ENCODE peak calls at places on chromosome 10, in ten cellular contexts. L, Y, K, H, S, B, E, W, U and F are unnamed samples. For H3K36me3, the result is how much of the 10 kb centered on the place peaks cover.

GRCh38 chr10:11913184-11913641 is 90.1 kb downstream of the PROSER2 start:
- DNase-seq in L (no peak), Y (no peak), K (no peak), H (no peak), S (no peak), B (no peak), E (no peak), W (no peak), U (no peak), F (no peak)

GRCh38 chr10:59754951-59755350 is 1.7 kb upstream of the MRLN start:
- DNase-seq in L (no peak), Y (no peak), K (no peak), H (no peak), S (no peak), B (no peak), E (no peak), W (no peak), U (no peak), F (no peak)

GRCh38 chr10:101217450-101218281 is 11.6 kb downstream of the LBX1 start:
- DNase-seq in L (no peak), Y (no peak), K (no peak), H (no peak), S (no peak), B (peak), E (peak), W (no peak), U (peak), F (no peak)

GRCh38 chr10:72087392-72087968 is 871 bp downstream of the SPOCK2 start:
- DNase-seq in L (peak), Y (no peak), K (peak), H (peak), S (no peak), B (no peak), E (peak), W (no peak), U (peak), F (peak)

GRCh38 chr10:110410329-110411046 is 87.2 kb upstream of the DUSP5 start:
- DNase-seq in L (no peak), Y (no peak), K (no peak), H (no peak), S (peak), B (peak), E (peak), W (no peak), U (no peak), F (no peak)

GRCh38 chr10:92880233-92880861 is 32.0 kb downstream of the EXOC6 start:
- DNase-seq in L (peak), Y (no peak), K (no peak), H (no peak), S (no peak), B (peak), E (peak), W (no peak), U (no peak), F (no peak)

GRCh38 chr10:63825111-63825510 is 303.9 kb downstream of the REEP3 start:
- DNase-seq in L (no peak), Y (no peak), K (no peak), H (no peak), S (no peak), B (no peak), E (no peak), W (no peak), U (no peak), F (no peak)

GRCh38 chr10:93751074-93751572 is 6.6 kb upstream of the LGI1 start:
- DNase-seq in L (no peak), Y (no peak), K (no peak), H (no peak), S (no peak), B (no peak), E (no peak), W (no peak), U (no peak), F (no peak)

GRCh38 chr10:72694476-72695369 is 2.8 kb downstream of the MCU start:
- DNase-seq in L (peak), Y (no peak), K (no peak), H (no peak), S (peak), B (no peak), E (peak), W (no peak), U (no peak), F (no peak)

GRCh38 chr10:93872776-93873175 is 21.0 kb upstream of the SLC35G1 start:
- DNase-seq in L (no peak), Y (no peak), K (no peak), H (no peak), S (no peak), B (no peak), E (no peak), W (no peak), U (no peak), F (no peak)

GRCh38 chr10:43323245-43323644 is 48.2 kb upstream of the FXYD4 start:
- DNase-seq in L (no peak), Y (no peak), K (peak), H (no peak), S (no peak), B (no peak), E (no peak), W (no peak), U (no peak), F (no peak)

GRCh38 chr10:79384773-79385391 is 37.6 kb downstream of the PPIF start:
- DNase-seq in L (no peak), Y (no peak), K (peak), H (peak), S (no peak), B (no peak), E (no peak), W (peak), U (no peak), F (no peak)

GRCh38 chr10:131781791-131782190 is 119.0 kb upstream of the PPP2R2D start:
- DNase-seq in L (no peak), Y (no peak), K (no peak), H (no peak), S (no peak), B (no peak), E (peak), W (no peak), U (no peak), F (no peak)

GRCh38 chr10:113683300-113683699 is 3.6 kb downstream of the CASP7 start:
- DNase-seq in L (no peak), Y (no peak), K (no peak), H (no peak), S (no peak), B (no peak), E (no peak), W (no peak), U (no peak), F (no peak)

GRCh38 chr10:1022413-1022812 is 3.2 kb downstream of the IDI2 start:
- DNase-seq in L (no peak), Y (no peak), K (no peak), H (no peak), S (no peak), B (no peak), E (no peak), W (no peak), U (no peak), F (no peak)

GRCh38 chr10:14971867-14972448 is 12.8 kb downstream of the MEIG1 start:
- DNase-seq in L (peak), Y (no peak), K (no peak), H (peak), S (no peak), B (peak), E (peak), W (no peak), U (peak), F (no peak)

GRCh38 chr10:79246209-79246581 is 101.1 kb upstream of the PPIF start:
- DNase-seq in L (no peak), Y (no peak), K (no peak), H (no peak), S (peak), B (peak), E (peak), W (peak), U (no peak), F (peak)

GRCh38 chr10:132640326-132641125 is 102.9 kb downstream of the INPP5A start:
- DNase-seq in L (no peak), Y (no peak), K (peak), H (no peak), S (no peak), B (no peak), E (no peak), W (no peak), U (no peak), F (peak)

GRCh38 chr10:110617455-110618162 is 26.5 kb upstream of the RBM20 start:
- DNase-seq in L (peak), Y (no peak), K (no peak), H (no peak), S (no peak), B (no peak), E (no peak), W (no peak), U (no peak), F (no peak)

GRCh38 chr10:75772153-75772887 is 340.9 kb downstream of the LRMDA start:
- DNase-seq in L (peak), Y (no peak), K (no peak), H (no peak), S (no peak), B (peak), E (no peak), W (no peak), U (no peak), F (no peak)

DNA sequence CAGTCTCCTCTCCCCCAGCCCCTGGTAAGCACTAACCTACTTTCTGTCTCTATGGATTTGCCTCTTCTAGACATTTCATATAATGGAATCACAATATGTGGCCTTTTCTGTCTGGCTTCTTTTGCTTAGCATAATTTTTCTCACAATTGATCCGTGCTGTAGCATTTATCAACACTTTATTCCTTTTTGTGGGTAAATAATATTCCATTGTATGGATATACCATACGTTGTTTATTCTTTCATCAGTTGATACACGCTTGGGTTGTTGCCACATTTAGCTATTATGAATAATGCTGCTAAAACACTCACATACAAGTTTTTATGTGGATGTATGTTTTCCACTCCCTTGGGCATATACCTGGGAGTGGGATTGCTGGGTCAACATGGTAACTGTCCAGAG is 25.8 kb downstream of the MCM10 start:
- DNase-seq in L (no peak), Y (no peak), K (no peak), H (no peak), S (no peak), B (no peak), E (no peak), W (no peak), U (no peak), F (no peak)
- H3K36me3 ChIP-seq in L (half or more), Y (under half), K (under half), H (under half), S (under half), B (under half), E (under half), W (under half), U (half or more), F (under half)

DNA sequence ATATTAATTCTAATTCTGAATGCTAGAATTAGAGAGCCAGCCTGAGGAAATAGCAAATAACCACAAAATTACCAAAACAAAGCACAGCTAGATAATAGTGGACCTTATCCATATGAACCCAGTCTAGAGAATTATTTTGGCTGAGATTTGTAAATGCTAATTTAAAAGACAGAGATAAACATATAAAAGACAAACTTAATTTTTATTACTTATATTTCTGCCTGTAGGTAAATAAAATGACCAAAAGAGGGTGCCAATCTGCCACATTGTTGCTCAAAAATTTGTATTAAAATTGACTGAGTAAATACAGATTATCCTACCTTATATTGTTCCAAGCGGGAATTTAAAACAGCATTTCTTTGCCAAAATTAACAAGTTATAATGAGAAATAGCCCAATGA is 20.2 kb downstream of the RTKN2 start:
- DNase-seq in L (peak), Y (no peak), K (no peak), H (no peak), S (no peak), B (no peak), E (no peak), W (no peak), U (no peak), F (no peak)
- TF ChIP-seq CTCF in L (peak), Y (no peak), K (peak), H (peak), S (no peak), B (no peak), E (no peak), W (peak), U (no peak), F (no peak)

GRCh38 chr10:33329178-33329577 is 5.3 kb downstream of the NRP1 start:
- DNase-seq in L (no peak), Y (no peak), K (no peak), H (no peak), S (no peak), B (no peak), E (no peak), W (no peak), U (no peak), F (no peak)

GRCh38 chr10:33327750-33328149 is 6.7 kb downstream of the NRP1 start:
- DNase-seq in L (no peak), Y (no peak), K (no peak), H (no peak), S (no peak), B (no peak), E (no peak), W (no peak), U (no peak), F (no peak)

GRCh38 chr10:33328253-33328652 is 6.2 kb downstream of the NRP1 start:
- DNase-seq in L (no peak), Y (no peak), K (no peak), H (no peak), S (no peak), B (no peak), E (no peak), W (no peak), U (no peak), F (no peak)

GRCh38 chr10:33326897-33327296 is 7.6 kb downstream of the NRP1 start:
- DNase-seq in L (no peak), Y (no peak), K (no peak), H (no peak), S (no peak), B (no peak), E (no peak), W (no peak), U (no peak), F (no peak)

DNA sequence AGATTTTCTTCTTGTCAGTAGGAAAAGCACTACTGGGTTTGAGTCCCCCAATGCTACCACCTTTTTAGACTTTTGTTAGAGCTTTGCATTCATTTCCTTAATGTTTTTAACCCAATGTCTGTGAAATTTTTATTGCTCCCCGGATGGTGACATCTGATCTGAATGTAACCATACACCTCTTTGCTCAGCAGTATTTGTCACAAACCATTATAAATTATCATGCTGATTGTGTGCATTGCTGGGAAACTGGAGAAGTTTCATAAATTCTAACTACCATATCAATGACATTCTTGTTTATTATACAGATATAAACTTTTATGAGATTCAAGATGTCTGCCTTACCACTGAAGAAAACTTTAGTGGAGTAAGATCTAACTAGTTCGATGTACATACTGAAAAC is 8.5 kb downstream of the NRP1 start:
- DNase-seq in L (no peak), Y (no peak), K (no peak), H (no peak), S (no peak), B (no peak), E (no peak), W (no peak), U (no peak), F (no peak)
- H3K36me3 ChIP-seq in L (under half), Y (under half), K (under half), H (under half), S (under half), B (under half), E (under half), W (under half), U (under half), F (under half)

GRCh38 chr10:29069952-29070351 is 218.9 kb upstream of the LYZL1 start:
- DNase-seq in L (no peak), Y (no peak), K (no peak), H (no peak), S (no peak), B (no peak), E (no peak), W (no peak), U (no peak), F (no peak)
- TF ChIP-seq CTCF in L (no peak), Y (no peak), K (no peak), H (no peak), S (no peak), B (no peak), E (no peak), W (no peak), U (no peak), F (no peak)

DNA sequence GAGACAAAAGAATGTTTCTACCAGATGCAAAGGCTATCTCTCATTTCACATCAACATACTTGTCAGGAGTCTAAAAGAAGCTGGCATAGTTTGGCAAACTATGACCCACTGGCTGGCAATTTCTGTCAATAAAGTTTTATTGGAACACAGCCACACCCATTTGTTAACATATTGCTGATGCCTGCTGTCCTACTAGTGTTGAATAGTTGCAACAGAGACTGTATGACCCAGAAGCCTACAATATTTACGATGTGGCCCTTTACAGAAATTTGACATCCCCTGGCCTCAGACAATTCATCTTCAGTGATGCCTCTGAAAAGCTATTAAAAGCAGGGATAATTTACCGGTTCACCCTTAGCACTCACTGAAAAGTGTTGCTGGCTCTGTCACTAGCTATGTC is 155.2 kb downstream of the ARID5B start:
- DNase-seq in L (no peak), Y (no peak), K (no peak), H (no peak), S (no peak), B (no peak), E (no peak), W (no peak), U (no peak), F (no peak)
- H3K36me3 ChIP-seq in L (half or more), Y (under half), K (under half), H (under half), S (under half), B (under half), E (under half), W (under half), U (under half), F (half or more)

GRCh38 chr10:13440709-13441061 is 88.1 kb downstream of the BEND7 start:
- DNase-seq in L (no peak), Y (no peak), K (no peak), H (no peak), S (no peak), B (no peak), E (no peak), W (no peak), U (peak), F (no peak)
- TF ChIP-seq CTCF in L (peak), Y (no peak), K (peak), H (peak), S (no peak), B (no peak), E (no peak), W (no peak), U (no peak), F (no peak)

GRCh38 chr10:38102889-38103288 is 8.8 kb downstream of the ZNF37A start:
- DNase-seq in L (peak), Y (no peak), K (no peak), H (no peak), S (no peak), B (no peak), E (no peak), W (no peak), U (no peak), F (no peak)
- H3K36me3 ChIP-seq in L (half or more), Y (under half), K (under half), H (under half), S (under half), B (under half), E (under half), W (half or more), U (under half), F (under half)